ENCODE peak calls at places on chromosomes 3 and 15, in six cellular contexts. D is K562, Y is OCI-LY7, Q is astrocyte, Z is IMR-90, T is GM23248. N is an unnamed sample.

GRCh38 chr3:150345021-150345538 is 63.0 kb upstream of the TSC22D2 start:
- DNase-seq in D (no peak), Y (no peak), Q (peak), Z (no peak), T (peak), N (peak)

GRCh38 chr3:97885931-97886824 is 64.4 kb downstream of the CRYBG3 start:
- DNase-seq in D (no peak), Y (no peak), Q (no peak), Z (no peak), T (no peak), N (no peak)

GRCh38 chr15:35394416-35394815 is 151.5 kb downstream of the DPH6 start:
- DNase-seq in D (no peak), Y (no peak), Q (no peak), Z (no peak), T (no peak), N (no peak)

GRCh38 chr3:33636125-33636855 is 81.8 kb downstream of the CLASP2 start:
- DNase-seq in D (peak), Y (peak), Q (peak), Z (peak), T (peak), N (peak)

GRCh38 chr15:55696221-55696620 is 46.7 kb downstream of the PRTG start:
- DNase-seq in D (no peak), Y (no peak), Q (peak), Z (peak), T (no peak), N (no peak)

GRCh38 chr15:44537728-44538240 is 837 bp downstream of the EIF3J start:
- DNase-seq in D (peak), Y (peak), Q (peak), Z (peak), T (no peak), N (no peak)

GRCh38 chr3:101377796-101378195 is 57.4 kb upstream of the IMPG2 start:
- DNase-seq in D (no peak), Y (no peak), Q (peak), Z (peak), T (no peak), N (no peak)

GRCh38 chr3:106208979-106209378 is 340.2 kb upstream of the CBLB start:
- DNase-seq in D (no peak), Y (no peak), Q (peak), Z (peak), T (peak), N (peak)

GRCh38 chr3:131192701-131193100 is 166.0 kb downstream of the NEK11 start:
- DNase-seq in D (no peak), Y (no peak), Q (no peak), Z (no peak), T (no peak), N (no peak)

GRCh38 chr15:45522931-45523331 is 376 bp upstream of the SLC30A4 start:
- DNase-seq in D (no peak), Y (no peak), Q (peak), Z (peak), T (peak), N (peak)

GRCh38 chr3:123336001-123336400 is 112.9 kb downstream of the ADCY5 start:
- DNase-seq in D (no peak), Y (no peak), Q (no peak), Z (no peak), T (no peak), N (no peak)

DNA sequence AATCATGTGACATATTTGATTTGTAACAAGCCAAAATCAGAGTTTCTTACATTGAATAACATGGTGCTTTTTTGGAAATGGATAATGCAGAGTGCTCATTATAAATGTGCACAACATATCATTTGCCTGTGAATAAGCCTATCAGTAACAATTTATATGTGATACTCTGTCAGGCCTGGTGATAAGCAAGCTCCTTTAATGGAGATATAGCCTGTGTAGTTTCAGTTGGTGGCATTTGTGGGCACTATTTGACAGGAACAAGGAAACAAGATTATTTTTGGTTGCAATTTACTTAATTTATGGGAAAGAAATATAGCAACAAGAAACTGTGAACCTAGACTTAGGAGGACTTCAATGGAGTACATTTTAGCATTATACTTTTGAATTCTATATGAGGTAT is 328.9 kb downstream of the ARPP21 start:
- DNase-seq in D (no peak), Y (no peak), Q (no peak), Z (no peak), T (no peak), N (no peak)
- H2AFZ ChIP-seq in D (no peak), Y (no peak), Q (no peak), Z (no peak), T (no peak), N (no peak)

DNA sequence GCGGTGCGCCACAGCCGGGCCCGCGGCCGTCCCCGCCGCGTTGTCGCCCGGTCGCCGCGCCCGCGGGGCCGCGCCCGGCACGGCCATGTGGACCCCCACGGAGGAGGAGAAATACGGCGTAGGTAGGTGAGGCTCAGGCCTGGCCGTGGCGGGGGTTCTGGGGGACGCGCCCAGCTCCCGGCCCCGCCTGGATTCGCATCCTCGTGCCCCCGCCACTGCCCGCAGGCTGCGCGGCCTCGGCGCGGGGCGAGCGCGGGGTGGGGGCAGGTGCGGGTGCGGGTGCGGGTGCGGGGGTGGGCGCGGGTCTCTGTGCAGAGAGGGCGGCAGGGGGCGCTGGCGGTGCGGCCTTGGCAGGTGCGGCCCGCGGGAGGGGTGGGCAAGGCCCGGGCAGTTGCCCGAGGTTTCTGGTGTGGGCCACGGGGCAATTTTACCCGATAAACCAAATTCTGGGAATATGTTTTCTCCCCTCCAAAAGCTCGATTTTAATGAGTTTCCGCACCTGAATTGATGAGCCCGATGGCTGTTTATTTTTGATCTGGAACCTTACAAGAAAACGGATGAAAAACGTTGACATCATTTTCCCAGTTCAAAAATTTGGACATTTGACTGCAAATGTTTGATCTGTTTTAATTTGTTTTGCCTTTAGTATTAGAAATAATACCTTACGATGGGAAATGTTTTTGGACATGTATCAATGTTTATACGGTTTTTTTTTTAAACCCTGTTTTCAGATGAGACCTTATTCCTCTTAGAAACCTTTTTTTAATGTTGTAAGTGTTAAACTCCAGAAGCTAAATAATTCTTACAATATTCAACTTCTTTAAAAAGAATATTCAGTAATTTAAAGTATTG is 678 bp downstream of the DOCK3 start:
- DNase-seq in D (peak), Y (peak), Q (no peak), Z (no peak), T (peak), N (no peak)
- H2AFZ ChIP-seq in D (no peak), Y (no peak), Q (no peak), Z (peak), T (no peak), N (peak)

DNA sequence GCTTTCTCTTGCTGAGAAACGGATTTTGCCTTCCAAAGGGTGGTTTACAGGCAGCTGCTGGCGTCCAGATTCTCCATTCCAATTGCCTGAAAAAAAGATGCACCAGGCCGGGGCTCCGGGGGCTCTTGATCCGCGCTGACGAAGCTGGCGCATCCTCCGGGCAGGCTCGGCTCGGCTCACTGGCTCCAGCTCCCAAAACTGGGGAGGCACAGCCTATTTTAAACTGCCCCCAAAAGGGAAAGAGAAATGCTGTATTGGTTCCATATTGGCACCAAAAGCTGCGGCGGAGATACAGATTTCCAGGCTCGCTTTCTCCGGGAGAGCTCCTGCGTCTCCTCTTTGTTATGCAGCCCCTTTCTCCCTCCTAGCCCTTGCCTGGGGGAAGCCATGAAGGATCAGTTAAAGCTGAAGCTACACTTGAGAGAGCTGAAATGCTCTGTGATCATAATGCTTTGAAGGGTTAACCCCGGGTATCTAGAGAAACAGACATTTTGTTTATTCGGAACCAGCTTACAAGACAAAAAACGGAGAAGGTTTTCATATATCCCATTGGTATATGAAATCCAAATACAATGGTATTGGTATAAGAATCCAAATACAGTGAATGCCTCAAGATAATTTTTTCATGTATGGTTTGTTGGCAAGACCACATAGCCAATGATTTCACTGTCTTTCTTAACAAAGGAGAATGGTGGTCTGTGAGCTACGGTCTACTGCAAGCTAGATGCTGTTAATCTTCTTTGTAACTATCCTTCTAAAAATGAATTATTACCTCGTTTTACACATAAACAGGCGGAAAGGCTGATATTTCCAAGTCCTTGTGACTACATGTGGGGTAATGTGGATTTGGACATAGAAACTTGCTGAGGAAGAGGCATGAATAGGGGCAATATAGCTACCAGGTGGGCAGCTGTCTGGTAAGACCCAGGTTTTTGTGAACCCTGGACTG is 704 bp downstream of the CD200 start:
- DNase-seq in D (no peak), Y (no peak), Q (peak), Z (no peak), T (no peak), N (no peak)
- H2AFZ ChIP-seq in D (no peak), Y (peak), Q (peak), Z (peak), T (peak), N (peak)

GRCh38 chr15:31081568-31082250 is 19.8 kb downstream of the TRPM1 start:
- DNase-seq in D (no peak), Y (peak), Q (no peak), Z (no peak), T (peak), N (no peak)
- H2AFZ ChIP-seq in D (no peak), Y (no peak), Q (no peak), Z (no peak), T (no peak), N (no peak)

GRCh38 chr15:71781965-71782265 is 28.4 kb upstream of the NR2E3 start:
- DNase-seq in D (no peak), Y (no peak), Q (no peak), Z (no peak), T (no peak), N (no peak)

GRCh38 chr15:71779073-71779797 is 31.1 kb upstream of the NR2E3 start:
- DNase-seq in D (no peak), Y (no peak), Q (no peak), Z (no peak), T (no peak), N (no peak)

GRCh38 chr15:71780349-71780976 is 29.9 kb upstream of the NR2E3 start:
- DNase-seq in D (peak), Y (peak), Q (peak), Z (peak), T (peak), N (peak)

GRCh38 chr15:71782447-71783165 is 27.7 kb upstream of the NR2E3 start:
- DNase-seq in D (no peak), Y (no peak), Q (no peak), Z (no peak), T (no peak), N (no peak)

DNA sequence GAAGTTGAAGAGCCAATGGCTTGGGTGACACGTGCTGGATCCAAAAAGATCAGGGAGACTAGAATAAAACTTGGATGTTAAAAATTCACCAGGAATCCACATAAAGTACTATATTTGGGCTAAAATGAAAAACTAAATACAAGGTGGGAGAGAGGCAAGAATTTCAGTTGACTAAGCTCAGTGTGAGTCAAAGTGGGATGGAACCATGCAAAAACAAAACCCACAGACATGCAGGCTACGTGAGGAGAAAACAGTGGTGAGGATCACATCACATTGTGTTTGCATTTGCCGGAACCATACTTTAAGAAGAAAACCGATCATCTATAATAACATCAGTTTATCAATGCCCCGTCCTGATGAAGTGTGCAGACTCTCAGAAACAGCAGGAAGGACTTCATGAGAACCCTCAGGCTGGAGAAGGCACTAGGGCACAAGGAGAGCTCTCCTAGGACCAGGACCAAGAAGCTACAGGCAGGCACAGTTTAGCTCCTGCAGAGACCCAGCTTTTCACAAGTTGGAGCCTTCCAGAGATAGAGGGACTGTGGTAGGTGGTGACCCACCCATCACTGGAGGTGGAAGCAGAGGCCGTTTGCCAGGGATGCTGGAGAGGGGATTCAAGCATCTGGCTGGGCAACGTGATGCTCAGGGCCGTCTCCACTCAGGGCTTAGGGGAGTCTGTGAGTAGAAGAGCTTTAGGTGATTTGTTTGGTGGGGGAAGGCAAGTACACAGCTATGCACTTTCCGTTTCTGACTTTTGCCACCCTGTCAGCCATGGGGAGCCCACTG is 29.0 kb upstream of the NR2E3 start:
- DNase-seq in D (no peak), Y (no peak), Q (peak), Z (peak), T (peak), N (no peak)
- H2AFZ ChIP-seq in D (no peak), Y (peak), Q (no peak), Z (no peak), T (no peak), N (no peak)

GRCh38 chr3:183984749-183985729 is 32.6 kb downstream of the ABCC5 start:
- DNase-seq in D (no peak), Y (no peak), Q (no peak), Z (no peak), T (no peak), N (no peak)

GRCh38 chr3:183987014-183987600 is 30.6 kb downstream of the ABCC5 start:
- DNase-seq in D (no peak), Y (no peak), Q (no peak), Z (no peak), T (no peak), N (no peak)

GRCh38 chr3:183991403-183991802 is 26.3 kb downstream of the ABCC5 start:
- DNase-seq in D (no peak), Y (no peak), Q (no peak), Z (no peak), T (no peak), N (peak)

GRCh38 chr3:183984337-183984736 is 33.3 kb downstream of the ABCC5 start:
- DNase-seq in D (no peak), Y (no peak), Q (no peak), Z (no peak), T (no peak), N (no peak)

GRCh38 chr3:183988216-183988790 is 29.4 kb downstream of the ABCC5 start:
- DNase-seq in D (peak), Y (no peak), Q (peak), Z (peak), T (peak), N (no peak)
- H2AFZ ChIP-seq in D (peak), Y (no peak), Q (no peak), Z (no peak), T (no peak), N (no peak)

N was measured in mammary epithelial cell.